ENCODE peak calls at places on chromosomes 5 and 9, in ten cellular contexts. D, L, A, Y, Q, E, W, S, H and F are unnamed samples.

GRCh38 chr5:159825551-159826051 is 90.7 kb upstream of the ADRA1B start:
- DNase-seq in A (peak), Q (no peak), E (peak), D (no peak), Y (no peak), H (no peak), S (peak), W (peak), L (peak), F (no peak)

GRCh38 chr9:114300153-114300845 is 22.6 kb upstream of the ORM1 start:
- DNase-seq in L (no peak), Y (no peak), W (peak), S (no peak), D (no peak), Q (no peak), A (no peak), E (no peak), H (no peak), F (no peak)

GRCh38 chr5:24642022-24642421 is 2.8 kb downstream of the CDH10 start:
- DNase-seq in Y (peak), W (no peak), Q (no peak), E (peak), S (peak), D (peak), L (peak), A (peak), H (no peak), F (peak)

GRCh38 chr9:137974746-137975526 is 97.4 kb downstream of the CACNA1B start:
- DNase-seq in Y (no peak), S (no peak), D (no peak), Q (no peak), A (no peak), H (no peak), L (no peak), W (peak), E (no peak), F (no peak)

GRCh38 chr5:133788121-133788520 is 175.8 kb upstream of the FSTL4 start:
- DNase-seq in E (no peak), S (no peak), L (no peak), W (no peak), Q (no peak), D (no peak), Y (no peak), H (no peak), A (no peak), F (no peak)

GRCh38 chr9:15889555-15889954 is 336.7 kb downstream of the CCDC171 start:
- DNase-seq in W (no peak), Y (no peak), D (no peak), Q (no peak), S (peak), E (peak), H (no peak), A (no peak), L (peak), F (no peak)

GRCh38 chr5:1105350-1106265 is 6.3 kb downstream of the SLC12A7 start:
- DNase-seq in A (no peak), W (no peak), L (no peak), S (no peak), Q (no peak), H (peak), E (no peak), D (no peak), Y (no peak), F (no peak)

GRCh38 chr9:96604005-96604320 is 15.7 kb downstream of the CDC14B start:
- DNase-seq in S (no peak), L (no peak), Y (no peak), H (no peak), A (no peak), E (no peak), D (no peak), W (no peak), Q (no peak), F (no peak)

GRCh38 chr9:14499976-14500375 is 186.0 kb upstream of the NFIB start:
- DNase-seq in L (no peak), W (no peak), A (no peak), D (no peak), S (no peak), Q (no peak), E (no peak), H (no peak), Y (no peak), F (no peak)

GRCh38 chr5:117414926-117415325 is 840.3 kb upstream of the SEMA6A start:
- DNase-seq in S (peak), E (peak), H (no peak), Q (no peak), A (no peak), D (no peak), L (no peak), Y (no peak), W (no peak), F (no peak)

GRCh38 chr5:111326551-111326950 is 102.4 kb downstream of the CAMK4 start:
- DNase-seq in H (no peak), W (no peak), A (no peak), Y (no peak), E (no peak), D (no peak), L (no peak), Q (no peak), S (peak), F (no peak)

GRCh38 chr9:92970467-92970923 is 23.2 kb downstream of the FGD3 start:
- DNase-seq in A (peak), L (no peak), E (peak), Q (no peak), D (no peak), S (peak), H (peak), W (peak), Y (no peak), F (no peak)

GRCh38 chr9:128127568-128127989 is at the start of gene PTGES2:
- DNase-seq in H (peak), A (peak), D (peak), Y (peak), E (peak), Q (peak), S (peak), L (peak), W (peak), F (no peak)

GRCh38 chr9:974993-975739 is 1.3 kb upstream of the DMRT3 start:
- DNase-seq in W (no peak), A (no peak), L (no peak), D (no peak), H (no peak), Q (peak), Y (peak), S (no peak), E (no peak), F (no peak)

GRCh38 chr5:65190328-65191053 is 291.2 kb downstream of the ADAMTS6 start:
- DNase-seq in W (no peak), Y (no peak), S (peak), H (peak), L (peak), Q (no peak), E (peak), A (peak), D (no peak), F (no peak)

GRCh38 chr5:142973932-142974331 is 203.8 kb downstream of the ARHGAP26 start:
- DNase-seq in Q (no peak), A (no peak), L (no peak), H (no peak), W (no peak), D (no peak), S (no peak), E (no peak), Y (no peak), F (no peak)

GRCh38 chr9:90099262-90099982 is 494.6 kb downstream of the GADD45G start:
- DNase-seq in Y (no peak), Q (no peak), H (no peak), W (no peak), S (peak), L (peak), A (peak), E (peak), D (peak), F (peak)

GRCh38 chr5:165209101-165209727 is 1703.8 kb downstream of the MAT2B start:
- DNase-seq in Q (peak), Y (no peak), D (peak), E (peak), W (no peak), S (peak), A (peak), H (no peak), L (peak), F (peak)

GRCh38 chr5:32110081-32110696 is 63.9 kb downstream of the GOLPH3 start:
- DNase-seq in S (no peak), E (no peak), A (no peak), W (no peak), L (no peak), Q (no peak), Y (no peak), D (no peak), H (no peak), F (no peak)

GRCh38 chr5:132662004-132662401 is 4.0 kb downstream of the IL13 start:
- DNase-seq in L (no peak), S (no peak), A (no peak), Y (no peak), H (no peak), W (no peak), D (no peak), E (no peak), Q (no peak), F (no peak)

GRCh38 chr9:69758981-69759477 is 782 bp downstream of the PTAR1 start:
- DNase-seq in L (peak), E (no peak), D (no peak), Q (no peak), W (no peak), A (no peak), H (no peak), Y (no peak), S (peak), F (peak)

GRCh38 chr5:93582677-93583524 is at the start of gene NR2F1:
- DNase-seq in Y (no peak), D (peak), W (no peak), H (no peak), L (peak), A (peak), E (peak), Q (peak), S (peak), F (no peak)

GRCh38 chr5:14326035-14326909 is 183.1 kb downstream of the TRIO start:
- DNase-seq in A (no peak), W (no peak), E (no peak), Y (peak), D (peak), Q (peak), S (no peak), H (no peak), L (no peak), F (no peak)

GRCh38 chr9:129802833-129803678 is at the start of gene TOR1B:
- DNase-seq in E (peak), Q (peak), Y (peak), W (peak), L (peak), H (peak), A (peak), S (peak), D (peak), F (peak)

GRCh38 chr9:15115041-15115440 is 192.0 kb downstream of the TTC39B start:
- DNase-seq in W (no peak), S (no peak), D (no peak), L (no peak), E (no peak), A (no peak), H (no peak), Q (no peak), Y (no peak), F (no peak)

GRCh38 chr9:111743275-111743674 is 51.5 kb downstream of the SHOC1 start:
- DNase-seq in E (peak), Q (no peak), A (peak), S (peak), D (no peak), L (peak), W (no peak), H (no peak), Y (no peak), F (peak)

GRCh38 chr9:91659529-91660294 is 236.1 kb upstream of the NFIL3 start:
- DNase-seq in E (no peak), A (peak), L (peak), D (peak), Q (peak), H (no peak), Y (peak), S (peak), W (no peak), F (no peak)

GRCh38 chr9:112061152-112061740 is 113.9 kb downstream of the SUSD1 start:
- DNase-seq in A (peak), H (peak), L (peak), Y (no peak), Q (no peak), W (peak), S (peak), E (peak), D (peak), F (no peak)

GRCh38 chr9:125985142-125985997 is 238.2 kb downstream of the PBX3 start:
- DNase-seq in A (no peak), S (no peak), D (no peak), H (no peak), Y (no peak), E (no peak), L (no peak), Q (no peak), W (no peak), F (no peak)

GRCh38 chr5:169356181-169356580 is 55.2 kb upstream of the SLIT3 start:
- DNase-seq in L (no peak), D (no peak), E (peak), H (no peak), A (no peak), Y (no peak), Q (no peak), S (peak), W (no peak), F (no peak)

GRCh38 chr9:27276182-27277030 is 20.5 kb downstream of the EQTN start:
- DNase-seq in L (peak), E (peak), S (peak), Y (peak), D (peak), H (peak), W (no peak), A (peak), Q (peak), F (peak)

GRCh38 chr5:35089688-35090314 is 42.1 kb upstream of the AGXT2 start:
- DNase-seq in E (peak), Y (peak), D (peak), H (peak), Q (peak), W (no peak), S (peak), L (peak), A (peak), F (peak)

GRCh38 chr5:43711496-43711895 is 108.5 kb downstream of the NNT start:
- DNase-seq in S (peak), L (peak), D (no peak), A (peak), Q (no peak), E (peak), H (no peak), Y (no peak), W (no peak), F (no peak)

GRCh38 chr5:179558912-179559279 is 8.5 kb downstream of the RUFY1 start:
- DNase-seq in D (peak), Q (peak), Y (peak), W (peak), L (no peak), H (no peak), A (peak), E (no peak), S (peak), F (no peak)

GRCh38 chr5:146707316-146707715 is 171.2 kb downstream of the PPP2R2B start:
- DNase-seq in D (no peak), A (no peak), L (no peak), Y (no peak), E (no peak), H (no peak), Q (no peak), S (no peak), W (peak), F (no peak)

GRCh38 chr5:52771343-52772039 is 16.2 kb upstream of the ITGA1 start:
- DNase-seq in H (peak), W (no peak), S (no peak), Q (no peak), E (no peak), A (no peak), D (no peak), L (no peak), Y (no peak), F (no peak)

GRCh38 chr5:157322581-157322980 is 56.7 kb downstream of the CYFIP2 start:
- DNase-seq in S (no peak), H (no peak), W (no peak), Q (no peak), Y (no peak), L (no peak), D (no peak), A (no peak), E (no peak), F (no peak)

GRCh38 chr5:157326440-157327023 is 60.6 kb downstream of the CYFIP2 start:
- DNase-seq in D (no peak), Q (no peak), W (no peak), E (no peak), A (no peak), H (no peak), L (no peak), Y (no peak), S (no peak), F (no peak)

GRCh38 chr5:157323107-157323706 is 57.3 kb downstream of the CYFIP2 start:
- DNase-seq in S (no peak), H (no peak), Q (no peak), Y (peak), E (no peak), A (no peak), W (no peak), D (peak), L (no peak), F (no peak)

GRCh38 chr5:157327771-157328170 is 61.8 kb downstream of the CYFIP2 start:
- DNase-seq in H (no peak), D (no peak), W (no peak), S (no peak), E (no peak), Y (no peak), Q (no peak), L (no peak), A (peak), F (no peak)

DNA sequence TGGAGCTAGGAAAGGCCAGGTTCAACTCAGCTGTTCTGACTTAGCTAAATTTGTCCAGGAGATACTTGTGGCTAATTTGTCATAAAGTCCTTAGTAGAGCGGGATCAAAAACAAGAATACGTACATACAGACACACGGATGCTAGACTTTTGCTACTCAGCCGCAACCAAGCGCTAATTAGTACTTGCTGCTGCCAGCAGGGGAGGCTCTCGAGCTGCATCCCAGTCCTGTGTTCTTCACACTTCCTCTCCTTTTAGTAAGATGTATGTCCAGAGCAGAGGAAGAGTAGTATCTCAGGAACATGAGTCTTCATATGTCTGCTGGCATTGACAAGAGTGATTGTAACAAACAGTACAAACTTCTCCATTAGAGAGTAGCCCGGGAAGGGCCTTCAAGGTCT is 58.3 kb downstream of the CYFIP2 start:
- DNase-seq in Q (peak), W (no peak), D (no peak), A (no peak), S (no peak), Y (peak), L (no peak), E (no peak), H (no peak), F (no peak)
- TF ChIP-seq CTCF in Q (peak), W (peak), D (peak), A (peak), S (peak), Y (peak), L (peak), E (peak), H (no peak), F (peak)

GRCh38 chr5:107544476-107544875 is 126.3 kb downstream of the EFNA5 start:
- DNase-seq in H (no peak), W (no peak), Y (no peak), Q (no peak), E (no peak), L (no peak), D (no peak), S (no peak), A (no peak), F (no peak)

GRCh38 chr5:107542831-107543231 is 127.9 kb downstream of the EFNA5 start:
- DNase-seq in A (peak), L (peak), S (peak), W (peak), Y (no peak), H (no peak), D (no peak), Q (no peak), E (peak), F (no peak)

GRCh38 chr5:107544967-107545366 is 125.8 kb downstream of the EFNA5 start:
- DNase-seq in Q (no peak), A (no peak), D (no peak), H (no peak), L (no peak), E (no peak), W (no peak), S (no peak), Y (no peak), F (no peak)

GRCh38 chr5:107542428-107542827 is 128.3 kb downstream of the EFNA5 start:
- DNase-seq in E (peak), W (peak), Y (no peak), A (peak), D (peak), S (peak), Q (no peak), L (peak), H (no peak), F (peak)

DNA sequence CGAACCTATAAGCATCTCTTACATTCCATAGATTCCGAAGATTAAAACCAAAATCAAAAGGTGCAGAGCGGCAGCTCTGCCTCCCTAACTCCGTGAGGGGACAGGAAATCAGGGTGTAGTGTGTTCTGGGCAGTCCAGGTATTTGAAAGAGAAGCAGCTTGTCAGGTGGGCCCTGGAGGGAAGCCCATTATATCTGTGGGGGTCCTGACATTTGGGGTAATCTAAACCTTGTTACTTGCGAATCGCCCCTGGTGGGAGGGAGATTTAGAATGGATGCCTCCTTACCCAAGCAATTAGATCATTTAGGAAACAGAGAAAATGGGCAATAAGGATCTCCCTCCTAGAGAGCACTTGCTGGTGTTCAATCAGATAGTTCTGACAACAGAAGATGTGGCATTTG is 126.9 kb downstream of the EFNA5 start:
- DNase-seq in W (no peak), Y (no peak), E (no peak), A (no peak), S (no peak), D (no peak), H (no peak), Q (no peak), L (no peak), F (no peak)
- TF ChIP-seq CTCF in W (no peak), Y (no peak), E (no peak), A (no peak), S (no peak), D (no peak), H (no peak), Q (no peak), L (no peak), F (no peak)

GRCh38 chr5:9063615-9064245 is 482.1 kb downstream of the SEMA5A start:
- DNase-seq in Y (no peak), W (no peak), D (no peak), H (no peak), Q (no peak), E (no peak), S (peak), L (no peak), A (no peak), F (no peak)
- TF ChIP-seq CTCF in Y (no peak), W (no peak), D (no peak), H (no peak), Q (no peak), E (no peak), S (no peak), L (no peak), A (no peak), F (no peak)

DNA sequence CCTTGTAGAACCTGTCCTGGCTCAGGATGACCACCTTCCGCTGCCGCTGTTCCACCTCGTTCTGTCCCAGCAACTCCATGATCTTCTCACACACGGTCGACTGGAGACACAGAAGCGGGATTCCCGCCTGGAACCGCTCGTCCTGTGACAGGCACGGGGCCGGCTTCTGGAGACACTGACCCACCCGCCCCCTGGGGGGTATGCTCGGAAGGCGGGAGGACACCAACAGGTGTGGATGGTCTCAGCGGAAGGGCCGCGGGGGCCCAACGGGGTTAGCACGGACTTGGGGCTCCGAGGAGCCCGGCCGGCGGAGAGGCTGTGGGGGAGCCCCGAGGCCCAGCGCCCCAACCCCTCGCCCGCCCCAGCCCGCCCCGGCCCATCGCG is 525 bp downstream of the UCK1 start:
- DNase-seq in A (peak), Y (peak), L (no peak), E (peak), H (peak), D (peak), S (peak), Q (peak), W (peak), F (no peak)
- TF ChIP-seq CTCF in A (peak), Y (no peak), L (no peak), E (no peak), H (peak), D (peak), S (peak), Q (no peak), W (peak), F (no peak)

GRCh38 chr5:127012933-127013332 is 17.4 kb downstream of the MARCHF3 start:
- DNase-seq in E (peak), D (no peak), H (no peak), A (no peak), Q (no peak), S (peak), L (peak), Y (no peak), W (no peak), F (no peak)
- TF ChIP-seq CTCF in E (no peak), D (no peak), H (no peak), A (no peak), Q (no peak), S (no peak), L (no peak), Y (no peak), W (no peak), F (no peak)